ENCODE peak calls at places on chromosomes 12 and 14, in six cellular contexts. One of them, this sample, is unnamed.

GRCh38 chr12:32322354-32322753 is 77.0 kb upstream of the FGD4 start:
- DNase-seq in NCI-H1436: no peak
- DNase-seq in GM13977: no peak
- DNase-seq in activated gamma-delta T cell treated with Interleukin-2 at 50 U/mL for 16 hours: no peak
- DNase-seq in dorsolateral prefrontal cortex: no peak
- DNase-seq in T-cell: no peak
- DNase-seq in this sample: no peak

GRCh38 chr12:62767946-62768345 is 167.0 kb downstream of the PPM1H start:
- DNase-seq in dorsolateral prefrontal cortex: no peak
- DNase-seq in GM13977: no peak
- DNase-seq in activated gamma-delta T cell treated with Interleukin-2 at 50 U/mL for 16 hours: no peak
- DNase-seq in T-cell: no peak
- DNase-seq in NCI-H1436: no peak
- DNase-seq in this sample: no peak

GRCh38 chr12:48445538-48445937 is 26.8 kb upstream of the ANP32D start:
- DNase-seq in GM13977: no peak
- DNase-seq in T-cell: no peak
- DNase-seq in NCI-H1436: no peak
- DNase-seq in activated gamma-delta T cell treated with Interleukin-2 at 50 U/mL for 16 hours: no peak
- DNase-seq in dorsolateral prefrontal cortex: no peak
- DNase-seq in this sample: no peak

GRCh38 chr14:104893435-104894207 is 28.6 kb downstream of the CEP170B start:
- DNase-seq in dorsolateral prefrontal cortex: no peak
- DNase-seq in NCI-H1436: no peak
- DNase-seq in GM13977: no peak
- DNase-seq in T-cell: no peak
- DNase-seq in activated gamma-delta T cell treated with Interleukin-2 at 50 U/mL for 16 hours: no peak
- DNase-seq in this sample: no peak

GRCh38 chr14:61493239-61493638 is 171.9 kb downstream of the PRKCH start:
- DNase-seq in activated gamma-delta T cell treated with Interleukin-2 at 50 U/mL for 16 hours: no peak
- DNase-seq in dorsolateral prefrontal cortex: no peak
- DNase-seq in T-cell: no peak
- DNase-seq in NCI-H1436: no peak
- DNase-seq in GM13977: no peak
- DNase-seq in this sample: no peak

GRCh38 chr14:76516884-76517283 is 140.9 kb downstream of the ESRRB start:
- DNase-seq in NCI-H1436: no peak
- DNase-seq in activated gamma-delta T cell treated with Interleukin-2 at 50 U/mL for 16 hours: no peak
- DNase-seq in dorsolateral prefrontal cortex: no peak
- DNase-seq in T-cell: no peak
- DNase-seq in GM13977: no peak
- DNase-seq in this sample: no peak

GRCh38 chr12:27462151-27462694 is 15.7 kb downstream of the SMCO2 start:
- DNase-seq in activated gamma-delta T cell treated with Interleukin-2 at 50 U/mL for 16 hours: no peak
- DNase-seq in GM13977: no peak
- DNase-seq in NCI-H1436: no peak
- DNase-seq in dorsolateral prefrontal cortex: no peak
- DNase-seq in T-cell: no peak
- DNase-seq in this sample: no peak

GRCh38 chr12:67910360-67911292 is 78.6 kb upstream of the IFNG-AS1 start:
- DNase-seq in activated gamma-delta T cell treated with Interleukin-2 at 50 U/mL for 16 hours: no peak
- DNase-seq in T-cell: no peak
- DNase-seq in NCI-H1436: no peak
- DNase-seq in GM13977: no peak
- DNase-seq in dorsolateral prefrontal cortex: no peak
- DNase-seq in this sample: no peak

GRCh38 chr14:81594012-81594411 is 60.4 kb upstream of the SEL1L start:
- DNase-seq in activated gamma-delta T cell treated with Interleukin-2 at 50 U/mL for 16 hours: no peak
- DNase-seq in NCI-H1436: no peak
- DNase-seq in dorsolateral prefrontal cortex: peak
- DNase-seq in GM13977: no peak
- DNase-seq in T-cell: no peak
- DNase-seq in this sample: no peak

GRCh38 chr12:104694711-104695110 is 238.0 kb downstream of the CHST11 start:
- DNase-seq in GM13977: no peak
- DNase-seq in NCI-H1436: no peak
- DNase-seq in T-cell: no peak
- DNase-seq in dorsolateral prefrontal cortex: no peak
- DNase-seq in activated gamma-delta T cell treated with Interleukin-2 at 50 U/mL for 16 hours: no peak
- DNase-seq in this sample: no peak

GRCh38 chr12:14961466-14962155 is at the start of gene ARHGDIB:
- DNase-seq in activated gamma-delta T cell treated with Interleukin-2 at 50 U/mL for 16 hours: peak
- DNase-seq in dorsolateral prefrontal cortex: no peak
- DNase-seq in GM13977: peak
- DNase-seq in T-cell: peak
- DNase-seq in NCI-H1436: no peak
- DNase-seq in this sample: peak

GRCh38 chr14:77007975-77008421 is 20.5 kb downstream of the IRF2BPL start:
- DNase-seq in GM13977: no peak
- DNase-seq in T-cell: no peak
- DNase-seq in activated gamma-delta T cell treated with Interleukin-2 at 50 U/mL for 16 hours: no peak
- DNase-seq in dorsolateral prefrontal cortex: no peak
- DNase-seq in NCI-H1436: no peak
- DNase-seq in this sample: no peak

GRCh38 chr14:31718585-31718984 is 157.4 kb downstream of the NUBPL start:
- DNase-seq in NCI-H1436: no peak
- DNase-seq in T-cell: no peak
- DNase-seq in GM13977: no peak
- DNase-seq in activated gamma-delta T cell treated with Interleukin-2 at 50 U/mL for 16 hours: no peak
- DNase-seq in dorsolateral prefrontal cortex: no peak
- DNase-seq in this sample: no peak

GRCh38 chr12:5512585-5512970 is 80.7 kb downstream of the NTF3 start:
- DNase-seq in NCI-H1436: no peak
- DNase-seq in dorsolateral prefrontal cortex: no peak
- DNase-seq in GM13977: no peak
- DNase-seq in activated gamma-delta T cell treated with Interleukin-2 at 50 U/mL for 16 hours: no peak
- DNase-seq in T-cell: no peak
- DNase-seq in this sample: no peak